ENCODE peak calls at places on chromosomes 3 and 15, in five cellular contexts. One of them, this sample, is unnamed.

GRCh38 chr15:83571820-83572707 is 81.9 kb upstream of the ADAMTSL3 start:
- DNase-seq in MM.1S: peak
- DNase-seq in fibroblast of lung: peak
- DNase-seq in endothelial cell: no peak
- DNase-seq in stomach: no peak
- DNase-seq in this sample: peak

GRCh38 chr15:60507596-60508424 is 28.9 kb upstream of the ICE2 start:
- DNase-seq in MM.1S: peak
- DNase-seq in fibroblast of lung: peak
- DNase-seq in endothelial cell: peak
- DNase-seq in stomach: peak
- DNase-seq in this sample: peak

GRCh38 chr3:195549001-195549400 is 5.9 kb upstream of the PPP1R2 start:
- DNase-seq in MM.1S: peak
- DNase-seq in fibroblast of lung: no peak
- DNase-seq in endothelial cell: no peak
- DNase-seq in stomach: no peak
- DNase-seq in this sample: no peak

GRCh38 chr15:44034334-44034733 is 160.7 kb downstream of the FRMD5 start:
- DNase-seq in MM.1S: no peak
- DNase-seq in fibroblast of lung: no peak
- DNase-seq in endothelial cell: no peak
- DNase-seq in stomach: no peak
- DNase-seq in this sample: no peak

GRCh38 chr3:50170689-50171088 is 15.6 kb downstream of the SEMA3F start:
- DNase-seq in MM.1S: no peak
- DNase-seq in fibroblast of lung: peak
- DNase-seq in endothelial cell: no peak
- DNase-seq in stomach: no peak
- DNase-seq in this sample: no peak

GRCh38 chr3:101938262-101938847 is 89.0 kb downstream of the NFKBIZ start:
- DNase-seq in MM.1S: peak
- DNase-seq in fibroblast of lung: no peak
- DNase-seq in endothelial cell: no peak
- DNase-seq in stomach: no peak
- DNase-seq in this sample: peak

GRCh38 chr3:73602171-73602570 is 22.6 kb downstream of the PDZRN3 start:
- DNase-seq in MM.1S: no peak
- DNase-seq in fibroblast of lung: peak
- DNase-seq in endothelial cell: no peak
- DNase-seq in stomach: no peak
- DNase-seq in this sample: no peak

GRCh38 chr3:4548769-4549168 is 55.6 kb downstream of the ITPR1 start:
- DNase-seq in MM.1S: no peak
- DNase-seq in fibroblast of lung: no peak
- DNase-seq in endothelial cell: no peak
- DNase-seq in stomach: no peak
- DNase-seq in this sample: no peak

GRCh38 chr3:155386817-155387403 is 93.4 kb upstream of the STRIT1 start:
- DNase-seq in MM.1S: no peak
- DNase-seq in fibroblast of lung: peak
- DNase-seq in endothelial cell: no peak
- DNase-seq in stomach: no peak
- DNase-seq in this sample: no peak

GRCh38 chr3:126014252-126014651 is 45.3 kb downstream of the ROPN1B start:
- DNase-seq in MM.1S: no peak
- DNase-seq in fibroblast of lung: peak
- DNase-seq in endothelial cell: no peak
- DNase-seq in stomach: no peak
- DNase-seq in this sample: no peak

GRCh38 chr15:85427286-85428028 is 47.1 kb downstream of the AKAP13 start:
- DNase-seq in MM.1S: no peak
- DNase-seq in fibroblast of lung: no peak
- DNase-seq in endothelial cell: no peak
- DNase-seq in stomach: no peak
- DNase-seq in this sample: no peak

GRCh38 chr3:50322386-50323091 is at the start of gene HYAL2:
- DNase-seq in MM.1S: no peak
- DNase-seq in fibroblast of lung: no peak
- DNase-seq in endothelial cell: peak
- DNase-seq in stomach: peak
- DNase-seq in this sample: no peak

GRCh38 chr15:70375586-70375985 is 277.9 kb upstream of the TLE3 start:
- DNase-seq in MM.1S: no peak
- DNase-seq in fibroblast of lung: no peak
- DNase-seq in endothelial cell: no peak
- DNase-seq in stomach: no peak
- DNase-seq in this sample: no peak

GRCh38 chr3:152291649-152292066 is 22.9 kb downstream of the MBNL1 start:
- DNase-seq in MM.1S: no peak
- DNase-seq in fibroblast of lung: no peak
- DNase-seq in endothelial cell: no peak
- DNase-seq in stomach: no peak
- DNase-seq in this sample: no peak

GRCh38 chr3:195257454-195258448 is 13.2 kb downstream of the XXYLT1 start:
- DNase-seq in MM.1S: no peak
- DNase-seq in fibroblast of lung: peak
- DNase-seq in endothelial cell: no peak
- DNase-seq in stomach: no peak
- DNase-seq in this sample: no peak

GRCh38 chr3:143134446-143134845 is 14.9 kb downstream of the CHST2 start:
- DNase-seq in MM.1S: no peak
- DNase-seq in fibroblast of lung: no peak
- DNase-seq in endothelial cell: no peak
- DNase-seq in stomach: no peak
- DNase-seq in this sample: no peak

GRCh38 chr3:68878962-68879361 is 53.4 kb downstream of the TAFA4 start:
- DNase-seq in MM.1S: no peak
- DNase-seq in fibroblast of lung: no peak
- DNase-seq in endothelial cell: no peak
- DNase-seq in stomach: no peak
- DNase-seq in this sample: no peak

GRCh38 chr15:93452537-93453211 is 363.7 kb upstream of the RGMA start:
- DNase-seq in MM.1S: no peak
- DNase-seq in fibroblast of lung: no peak
- DNase-seq in endothelial cell: no peak
- DNase-seq in stomach: no peak
- DNase-seq in this sample: no peak

GRCh38 chr15:55530861-55531313 is 22.9 kb upstream of the DNAAF4 start:
- DNase-seq in MM.1S: no peak
- DNase-seq in fibroblast of lung: peak
- DNase-seq in endothelial cell: no peak
- DNase-seq in stomach: no peak
- DNase-seq in this sample: no peak

GRCh38 chr3:53222183-53222901 is 33.5 kb downstream of the TKT start:
- DNase-seq in MM.1S: no peak
- DNase-seq in fibroblast of lung: no peak
- DNase-seq in endothelial cell: no peak
- DNase-seq in stomach: no peak
- DNase-seq in this sample: no peak

GRCh38 chr3:140081836-140082331 is 146.9 kb downstream of the CLSTN2 start:
- DNase-seq in MM.1S: no peak
- DNase-seq in fibroblast of lung: no peak
- DNase-seq in endothelial cell: no peak
- DNase-seq in stomach: no peak
- DNase-seq in this sample: no peak

GRCh38 chr15:50816191-50816590 is 50.7 kb upstream of the SPPL2A start:
- DNase-seq in MM.1S: no peak
- DNase-seq in fibroblast of lung: no peak
- DNase-seq in endothelial cell: no peak
- DNase-seq in stomach: peak
- DNase-seq in this sample: no peak

GRCh38 chr3:66450389-66451022 is 50.3 kb downstream of the LRIG1 start:
- DNase-seq in MM.1S: no peak
- DNase-seq in fibroblast of lung: peak
- DNase-seq in endothelial cell: no peak
- DNase-seq in stomach: peak
- DNase-seq in this sample: no peak

GRCh38 chr15:40325188-40325587 is 1.7 kb downstream of the INAFM2 start:
- DNase-seq in MM.1S: no peak
- DNase-seq in fibroblast of lung: no peak
- DNase-seq in endothelial cell: no peak
- DNase-seq in stomach: no peak
- DNase-seq in this sample: no peak

GRCh38 chr3:189340680-189341460 is 169.1 kb downstream of the TPRG1 start:
- DNase-seq in MM.1S: no peak
- DNase-seq in fibroblast of lung: no peak
- DNase-seq in endothelial cell: peak
- DNase-seq in stomach: no peak
- DNase-seq in this sample: no peak

GRCh38 chr3:161349529-161350278 is 21.6 kb downstream of the SPTSSB start:
- DNase-seq in MM.1S: no peak
- DNase-seq in fibroblast of lung: peak
- DNase-seq in endothelial cell: no peak
- DNase-seq in stomach: no peak
- DNase-seq in this sample: no peak

DNA sequence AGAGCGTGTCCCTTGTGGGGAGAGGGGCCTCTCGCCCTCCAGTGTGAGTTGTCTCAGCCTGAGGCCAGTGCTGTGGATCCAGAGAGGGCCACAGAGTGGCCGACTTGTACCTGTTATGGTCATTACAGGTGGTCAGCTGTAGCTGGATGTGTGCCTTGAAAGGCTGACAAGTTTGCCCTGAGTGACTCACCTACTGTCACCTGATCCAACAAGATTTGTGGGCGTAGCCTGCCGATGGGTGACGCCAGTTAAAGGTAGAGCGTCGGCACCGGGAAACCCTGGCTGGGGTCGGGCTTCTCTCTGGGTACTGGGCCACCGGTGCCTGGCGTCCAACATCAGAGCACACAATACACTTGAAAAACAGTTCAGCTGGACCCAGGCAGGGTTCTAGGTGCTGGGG is 2.8 kb upstream of the ISG20 start:
- DNase-seq in MM.1S: no peak
- DNase-seq in fibroblast of lung: no peak
- DNase-seq in endothelial cell: no peak
- DNase-seq in stomach: peak
- DNase-seq in this sample: no peak
- TF ChIP-seq CTCF in MM.1S: no peak
- TF ChIP-seq CTCF in fibroblast of lung: no peak
- TF ChIP-seq CTCF in endothelial cell: no peak
- TF ChIP-seq CTCF in stomach: no peak
- TF ChIP-seq CTCF in this sample: no peak

DNA sequence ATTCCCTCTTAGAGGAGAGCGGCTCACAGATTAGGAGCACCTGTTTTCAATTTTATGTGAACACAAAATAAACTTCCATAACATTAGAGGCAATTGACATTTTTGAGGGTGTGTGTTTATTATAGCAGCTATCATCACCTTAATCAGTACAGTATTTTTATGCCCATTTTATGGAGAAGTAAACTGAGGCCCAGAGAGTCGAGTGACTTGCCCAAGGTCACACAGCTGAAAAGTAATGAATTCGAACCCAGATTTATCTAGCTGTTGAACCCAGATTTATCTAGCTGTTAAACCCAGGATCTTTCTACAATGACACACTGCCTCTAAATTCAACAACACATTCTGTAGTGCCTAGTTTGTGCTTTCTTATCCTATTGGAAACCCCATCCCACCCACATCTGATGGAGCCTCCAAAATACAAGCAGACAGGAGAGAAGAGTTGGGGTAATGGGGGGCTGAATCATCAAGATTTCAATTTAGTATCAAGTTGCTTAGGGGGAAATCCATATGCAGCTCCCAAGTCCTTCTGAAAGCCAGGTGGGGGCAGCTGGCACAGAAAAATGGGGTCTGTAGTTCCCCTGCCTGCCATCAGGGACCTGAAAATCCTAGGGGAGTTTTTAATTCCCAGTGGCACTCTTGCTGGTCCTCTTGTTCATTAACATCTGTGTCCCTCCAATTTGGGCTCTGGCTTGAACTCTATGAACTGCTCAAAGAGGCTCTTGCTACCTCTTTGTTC is 50.4 kb upstream of the TRA2B start:
- DNase-seq in MM.1S: no peak
- DNase-seq in fibroblast of lung: no peak
- DNase-seq in endothelial cell: no peak
- DNase-seq in stomach: no peak
- DNase-seq in this sample: no peak
- TF ChIP-seq CTCF in MM.1S: no peak
- TF ChIP-seq CTCF in fibroblast of lung: no peak
- TF ChIP-seq CTCF in endothelial cell: no peak
- TF ChIP-seq CTCF in stomach: no peak
- TF ChIP-seq CTCF in this sample: no peak

DNA sequence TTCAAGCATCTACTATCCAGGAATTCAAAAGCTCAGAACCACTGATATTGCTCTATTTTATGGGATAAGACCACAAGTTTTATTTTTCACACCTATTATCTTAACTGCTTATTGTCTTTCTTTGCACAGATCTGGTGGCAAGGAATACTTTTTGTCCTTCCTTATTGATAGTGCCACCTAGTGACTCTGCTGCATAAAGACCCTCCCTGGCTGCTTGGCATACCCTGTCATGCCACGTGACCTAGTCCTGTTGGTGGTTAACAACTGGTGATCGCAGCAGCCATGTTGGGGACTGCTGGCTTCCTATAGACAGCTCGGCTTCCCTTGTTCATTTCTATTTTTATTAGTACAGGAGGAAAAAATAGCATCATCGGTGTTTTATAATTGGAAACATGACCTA is 236.3 kb downstream of the MEX3B start:
- DNase-seq in MM.1S: peak
- DNase-seq in fibroblast of lung: peak
- DNase-seq in endothelial cell: peak
- DNase-seq in stomach: no peak
- DNase-seq in this sample: no peak
- TF ChIP-seq CTCF in MM.1S: peak
- TF ChIP-seq CTCF in fibroblast of lung: peak
- TF ChIP-seq CTCF in endothelial cell: no peak
- TF ChIP-seq CTCF in stomach: no peak
- TF ChIP-seq CTCF in this sample: no peak

GRCh38 chr3:184300377-184300717 is 1.3 kb downstream of the PSMD2 start:
- DNase-seq in MM.1S: no peak
- DNase-seq in fibroblast of lung: no peak
- DNase-seq in endothelial cell: no peak
- DNase-seq in stomach: no peak
- DNase-seq in this sample: no peak

GRCh38 chr3:184308744-184309143 is 5.7 kb upstream of the EIF4G1 start:
- DNase-seq in MM.1S: no peak
- DNase-seq in fibroblast of lung: no peak
- DNase-seq in endothelial cell: no peak
- DNase-seq in stomach: no peak
- DNase-seq in this sample: no peak

GRCh38 chr3:184299488-184300376 is 691 bp downstream of the PSMD2 start:
- DNase-seq in MM.1S: no peak
- DNase-seq in fibroblast of lung: peak
- DNase-seq in endothelial cell: no peak
- DNase-seq in stomach: no peak
- DNase-seq in this sample: no peak

GRCh38 chr3:184306573-184306972 is 7.5 kb downstream of the PSMD2 start:
- DNase-seq in MM.1S: no peak
- DNase-seq in fibroblast of lung: no peak
- DNase-seq in endothelial cell: no peak
- DNase-seq in stomach: no peak
- DNase-seq in this sample: no peak

DNA sequence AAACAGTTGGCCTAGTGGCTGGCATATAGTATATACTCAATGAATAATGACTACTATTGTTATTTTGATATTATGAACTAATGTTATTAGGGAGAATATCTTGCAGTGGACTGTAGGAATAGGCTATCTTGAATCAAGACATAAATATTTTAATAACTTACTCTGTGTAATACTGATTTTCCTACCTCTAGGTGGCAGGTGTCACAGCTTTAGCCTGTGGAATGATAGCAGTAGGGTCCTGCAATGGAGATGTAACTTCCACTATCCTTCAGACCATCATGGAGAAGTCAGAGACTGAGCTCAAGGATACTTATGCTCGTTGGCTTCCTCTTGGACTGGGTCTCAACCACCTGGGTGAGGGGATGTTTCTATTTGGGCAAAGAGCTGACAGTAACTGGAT is 6.5 kb downstream of the PSMD2 start:
- DNase-seq in MM.1S: no peak
- DNase-seq in fibroblast of lung: peak
- DNase-seq in endothelial cell: no peak
- DNase-seq in stomach: no peak
- DNase-seq in this sample: no peak
- TF ChIP-seq CTCF in MM.1S: peak
- TF ChIP-seq CTCF in fibroblast of lung: peak
- TF ChIP-seq CTCF in endothelial cell: no peak
- TF ChIP-seq CTCF in stomach: no peak
- TF ChIP-seq CTCF in this sample: no peak